ENCODE peak calls at places on chromosome X, in five cellular contexts. W, R, N, K and Q are unnamed samples.
A peak's percentile ranks its signal among the peaks of the same experiment; 100 is the strongest.

GRCh38 chrX:8890794-8891193 is 89.6 kb upstream of the FAM9A start:
- DNase-seq in K (no peak), W (no peak), N (no peak), R (no peak), Q (no peak)

GRCh38 chrX:86421771-86422170 is 273.5 kb downstream of the DACH2 start:
- DNase-seq in W (no peak), K (no peak), N (no peak), R (no peak), Q (no peak)

GRCh38 chrX:103554687-103555417 is 30.5 kb upstream of the TCEAL4 start:
- DNase-seq in N (peak; percentile 37), R (peak; percentile 49), K (peak; percentile 77), W (no peak), Q (peak; percentile 56)

GRCh38 chrX:109922183-109922582 is 80.7 kb upstream of the TMEM164 start:
- DNase-seq in K (no peak), W (no peak), R (no peak), N (no peak), Q (no peak)

GRCh38 chrX:129791961-129792570 is 12.3 kb downstream of the SASH3 start:
- DNase-seq in R (no peak), N (no peak), K (no peak), W (no peak), Q (no peak)

GRCh38 chrX:2596856-2597255 is 94.2 kb upstream of the CD99 start:
- DNase-seq in K (no peak), N (peak; percentile 54), W (no peak), R (no peak), Q (peak; percentile 63)

GRCh38 chrX:19343085-19343461 is 654 bp upstream of the PDHA1 start:
- DNase-seq in K (no peak), R (no peak), W (no peak), N (no peak), Q (no peak)

GRCh38 chrX:79133897-79134296 is 10.6 kb upstream of the GPR174 start:
- DNase-seq in N (no peak), W (no peak), K (no peak), R (no peak), Q (no peak)

GRCh38 chrX:154064637-154065435 is 32.7 kb downstream of the MECP2 start:
- DNase-seq in W (no peak), R (no peak), K (no peak), N (no peak), Q (no peak)

GRCh38 chrX:69538321-69538876 is 34.3 kb downstream of the NALF2 start:
- DNase-seq in W (peak; percentile 54), R (peak; percentile 12), N (peak; percentile 17), K (peak; percentile 59), Q (peak; percentile 62)

GRCh38 chrX:120316587-120317283 is 5.5 kb upstream of the TMEM255A start:
- DNase-seq in W (no peak), N (peak; percentile 87), R (no peak), K (no peak), Q (peak; percentile 85)

GRCh38 chrX:134174859-134175258 is 62.1 kb upstream of the CCDC160 start:
- DNase-seq in K (no peak), W (no peak), R (no peak), N (no peak), Q (no peak)
- H3K4me3 ChIP-seq in K (no peak overlapping the region), W (no peak overlapping the region), R (no peak overlapping the region), N (no peak overlapping the region), Q (no peak overlapping the region)

GRCh38 chrX:52359614-52360232 is 9.1 kb upstream of the XAGE2 start:
- DNase-seq in R (no peak), K (no peak), W (no peak), N (no peak), Q (no peak)

GRCh38 chrX:52368368-52369055 is at the start of gene XAGE2:
- DNase-seq in W (no peak), N (no peak), K (no peak), R (no peak), Q (no peak)

GRCh38 chrX:52363247-52363883 is 5.5 kb upstream of the XAGE2 start:
- DNase-seq in R (peak; percentile 12), N (no peak), K (no peak), W (no peak), Q (no peak)
- TF ChIP-seq CTCF in R (peak; percentile 36), N (no peak), K (no peak), W (no peak), Q (no peak)

GRCh38 chrX:71195959-71196727 is 26.9 kb upstream of the GJB1 start:
- DNase-seq in R (no peak), W (no peak), N (no peak), K (peak; percentile 33), Q (no peak)
- H3K4me3 ChIP-seq in R (no peak overlapping the region), W (no peak overlapping the region), N (no peak overlapping the region), K (peak overlapping the region; percentile 79), Q (no peak overlapping the region)

GRCh38 chrX:30935985-30936384 is 46.9 kb upstream of the TAB3 start:
- DNase-seq in K (peak; percentile 0), W (no peak), N (peak; percentile 4), R (peak; percentile 28), Q (peak; percentile 20)
- TF ChIP-seq CTCF in K (no peak), W (no peak), N (peak; percentile 35), R (peak; percentile 42), Q (peak; percentile 35)